ENCODE peak calls at places on chromosomes 2 and 18, in seven cellular contexts. B is PC-3, N is HTR-8/SVneo, D is sigmoid colon, A is chondrocyte, Z is HFFc6, Q is NCI-H2107. L is an unnamed sample.
A peak's percentile ranks its signal among the peaks of the same experiment; 100 is the strongest.

GRCh38 chr2:151264157-151264835 is 2.6 kb upstream of the RBM43 start:
- DNase-seq in B (no peak), N (no peak), D (no peak), A (no peak), Z (no peak), Q (no peak), L (no peak)

GRCh38 chr2:214737188-214737587 is 72.3 kb downstream of the BARD1 start:
- DNase-seq in B (no peak), N (no peak), D (no peak), A (no peak), Z (no peak), Q (no peak), L (no peak)

GRCh38 chr2:183232161-183232865 is 108.1 kb downstream of the NUP35 start:
- DNase-seq in B (no peak), N (no peak), D (no peak), A (no peak), Z (no peak), Q (no peak), L (no peak)

GRCh38 chr18:7749001-7749391 is 181.9 kb downstream of the PTPRM start:
- DNase-seq in B (no peak), N (no peak), D (no peak), A (no peak), Z (no peak), Q (no peak), L (no peak)

GRCh38 chr2:239736358-239737143 is 288.6 kb downstream of the NDUFA10 start:
- DNase-seq in B (no peak), N (no peak), D (no peak), A (no peak), Z (no peak), Q (no peak), L (no peak)

GRCh38 chr2:110157153-110157793 is 41.7 kb upstream of the MALL start:
- DNase-seq in B (peak; percentile 82), N (peak; percentile 50), D (no peak), A (no peak), Z (peak; percentile 66), Q (peak; percentile 3), L (no peak)

GRCh38 chr2:3605013-3605961 is 10.4 kb downstream of the COLEC11 start:
- DNase-seq in B (peak; percentile 48), N (no peak), D (peak; percentile 62), A (peak; percentile 40), Z (no peak), Q (peak; percentile 88), L (no peak)

GRCh38 chr2:88016948-88017779 is 817 bp upstream of the RNU2-63P start:
- DNase-seq in B (no peak), N (no peak), D (peak; percentile 72), A (no peak), Z (no peak), Q (peak; percentile 39), L (no peak)

GRCh38 chr2:197045115-197045514 is 118.6 kb upstream of the PGAP1 start:
- DNase-seq in B (no peak), N (no peak), D (no peak), A (no peak), Z (no peak), Q (no peak), L (no peak)

GRCh38 chr2:26633351-26633945 is 7.7 kb downstream of the CIB4 start:
- DNase-seq in B (no peak), N (no peak), D (no peak), A (peak; percentile 58), Z (no peak), Q (no peak), L (no peak)

GRCh38 chr2:212421571-212422334 is 116.8 kb downstream of the ERBB4 start:
- DNase-seq in B (peak; percentile 3), N (no peak), D (no peak), A (no peak), Z (peak; percentile 72), Q (no peak), L (no peak)

GRCh38 chr2:133498615-133499585 is 69.4 kb downstream of the NCKAP5 start:
- DNase-seq in B (no peak), N (no peak), D (no peak), A (no peak), Z (no peak), Q (no peak), L (no peak)

GRCh38 chr2:162007447-162008040 is 66.5 kb downstream of the DPP4 start:
- DNase-seq in B (peak; percentile 49), N (no peak), D (no peak), A (no peak), Z (no peak), Q (no peak), L (no peak)

GRCh38 chr18:22486667-22487066 is 69.0 kb upstream of the CTAGE1 start:
- DNase-seq in B (no peak), N (no peak), D (no peak), A (no peak), Z (no peak), Q (no peak), L (no peak)

GRCh38 chr2:48277153-48277552 is 252.8 kb upstream of the STON1 start:
- DNase-seq in B (no peak), N (no peak), D (no peak), A (no peak), Z (no peak), Q (no peak), L (no peak)

GRCh38 chr2:215825709-215826108 is 187.6 kb downstream of the MREG start:
- DNase-seq in B (no peak), N (no peak), D (no peak), A (no peak), Z (no peak), Q (no peak), L (no peak)

GRCh38 chr2:233053928-233054774 is 6.0 kb upstream of the INPP5D start:
- DNase-seq in B (peak; percentile 62), N (peak; percentile 91), D (peak; percentile 68), A (no peak), Z (no peak), Q (no peak), L (no peak)

GRCh38 chr18:23191952-23192662 is 56.8 kb downstream of the CABLES1 start:
- DNase-seq in B (peak; percentile 26), N (peak; percentile 66), D (peak; percentile 73), A (no peak), Z (peak; percentile 41), Q (no peak), L (no peak)

GRCh38 chr2:85675427-85675826 is 7.4 kb upstream of the SFTPB start:
- DNase-seq in B (no peak), N (no peak), D (peak; percentile 55), A (peak; percentile 88), Z (no peak), Q (no peak), L (no peak)

GRCh38 chr2:160298960-160299359 is 98.9 kb upstream of the ITGB6 start:
- DNase-seq in B (no peak), N (no peak), D (no peak), A (no peak), Z (no peak), Q (no peak), L (no peak)

GRCh38 chr2:62663443-62663842 is 42.1 kb upstream of the EHBP1 start:
- DNase-seq in B (no peak), N (no peak), D (no peak), A (no peak), Z (peak; percentile 90), Q (no peak), L (no peak)

L was measured in epithelial cell of prostate.